ENCODE peak calls at places on chromosome 5, in ten cellular contexts. E, W, O, R, T, J, V, N, C and A are unnamed samples.

GRCh38 chr5:150457112-150457511 is 7.6 kb upstream of the RPS14 start:
- DNase-seq in E (no peak), W (no peak), O (no peak), R (no peak), T (no peak), J (no peak), V (no peak), N (no peak), C (no peak), A (no peak)

GRCh38 chr5:169703803-169704202 is 66.7 kb downstream of the DOCK2 start:
- DNase-seq in E (no peak), W (no peak), O (no peak), R (no peak), T (no peak), J (no peak), V (no peak), N (no peak), C (no peak), A (no peak)

GRCh38 chr5:160118349-160119141 is 705 bp downstream of the PWWP2A start:
- DNase-seq in E (peak), W (peak), O (peak), R (no peak), T (peak), J (no peak), V (peak), N (peak), C (peak), A (peak)

GRCh38 chr5:39501403-39501802 is 76.6 kb upstream of the DAB2 start:
- DNase-seq in E (no peak), W (no peak), O (peak), R (no peak), T (no peak), J (peak), V (no peak), N (no peak), C (no peak), A (no peak)

GRCh38 chr5:170278611-170279500 is 18.7 kb downstream of the LCP2 start:
- DNase-seq in E (peak), W (peak), O (no peak), R (peak), T (peak), J (no peak), V (no peak), N (peak), C (peak), A (no peak)

GRCh38 chr5:57703726-57704125 is 221.1 kb upstream of the ACTBL2 start:
- DNase-seq in E (no peak), W (no peak), O (peak), R (no peak), T (no peak), J (no peak), V (no peak), N (no peak), C (no peak), A (no peak)

GRCh38 chr5:35319231-35320002 is 89.1 kb upstream of the PRLR start:
- DNase-seq in E (peak), W (no peak), O (peak), R (peak), T (no peak), J (peak), V (no peak), N (peak), C (no peak), A (no peak)

GRCh38 chr5:126137771-126138474 is 285.3 kb upstream of the GRAMD2B start:
- DNase-seq in E (no peak), W (no peak), O (no peak), R (no peak), T (no peak), J (peak), V (no peak), N (no peak), C (no peak), A (no peak)

GRCh38 chr5:44336708-44337107 is 52.5 kb downstream of the FGF10 start:
- DNase-seq in E (no peak), W (no peak), O (no peak), R (no peak), T (no peak), J (no peak), V (no peak), N (no peak), C (no peak), A (no peak)

GRCh38 chr5:177100714-177101121 is 14.0 kb downstream of the FGFR4 start:
- DNase-seq in E (no peak), W (no peak), O (no peak), R (no peak), T (no peak), J (no peak), V (no peak), N (no peak), C (no peak), A (no peak)

GRCh38 chr5:14445581-14446290 is 135.9 kb upstream of the OTULINL start:
- DNase-seq in E (no peak), W (no peak), O (peak), R (no peak), T (peak), J (peak), V (no peak), N (no peak), C (peak), A (no peak)

GRCh38 chr5:62284946-62285891 is 20.8 kb upstream of the KIF2A start:
- DNase-seq in E (no peak), W (peak), O (no peak), R (peak), T (no peak), J (no peak), V (no peak), N (no peak), C (no peak), A (no peak)

GRCh38 chr5:136025900-136026299 is 2.9 kb upstream of the TGFBI start:
- DNase-seq in E (no peak), W (no peak), O (peak), R (no peak), T (no peak), J (no peak), V (no peak), N (no peak), C (no peak), A (no peak)

GRCh38 chr5:66987949-66988838 is 208.4 kb downstream of the CD180 start:
- DNase-seq in E (no peak), W (peak), O (peak), R (no peak), T (no peak), J (peak), V (no peak), N (no peak), C (peak), A (no peak)

GRCh38 chr5:14054965-14055963 is 87.9 kb upstream of the TRIO start:
- DNase-seq in E (no peak), W (no peak), O (no peak), R (no peak), T (no peak), J (peak), V (no peak), N (no peak), C (no peak), A (no peak)

GRCh38 chr5:128436825-128437224 is 101.2 kb downstream of the FBN2 start:
- DNase-seq in E (no peak), W (no peak), O (peak), R (no peak), T (no peak), J (peak), V (no peak), N (no peak), C (peak), A (no peak)

GRCh38 chr5:14135621-14136020 is 7.5 kb upstream of the TRIO start:
- DNase-seq in E (no peak), W (no peak), O (no peak), R (no peak), T (no peak), J (no peak), V (no peak), N (no peak), C (no peak), A (no peak)

GRCh38 chr5:107875834-107876233 is 205.1 kb upstream of the EFNA5 start:
- DNase-seq in E (no peak), W (no peak), O (peak), R (no peak), T (no peak), J (peak), V (peak), N (no peak), C (peak), A (no peak)

GRCh38 chr5:90792725-90793124 is 234.1 kb downstream of the ADGRV1 start:
- DNase-seq in E (no peak), W (no peak), O (peak), R (no peak), T (no peak), J (no peak), V (no peak), N (no peak), C (no peak), A (no peak)

GRCh38 chr5:178392998-178393397 is 160.4 kb upstream of the PHYKPL start:
- DNase-seq in E (no peak), W (no peak), O (no peak), R (no peak), T (no peak), J (no peak), V (no peak), N (peak), C (no peak), A (no peak)

GRCh38 chr5:113607361-113607760 is 93.9 kb downstream of the YTHDC2 start:
- DNase-seq in E (no peak), W (no peak), O (no peak), R (no peak), T (no peak), J (no peak), V (no peak), N (no peak), C (no peak), A (no peak)

GRCh38 chr5:113614191-113614590 is 100.7 kb downstream of the YTHDC2 start:
- DNase-seq in E (no peak), W (no peak), O (no peak), R (no peak), T (no peak), J (no peak), V (no peak), N (no peak), C (no peak), A (no peak)

GRCh38 chr5:113615708-113616107 is 102.2 kb downstream of the YTHDC2 start:
- DNase-seq in E (no peak), W (no peak), O (peak), R (no peak), T (no peak), J (no peak), V (no peak), N (no peak), C (no peak), A (no peak)

GRCh38 chr5:113608113-113608551 is 94.6 kb downstream of the YTHDC2 start:
- DNase-seq in E (no peak), W (no peak), O (peak), R (no peak), T (no peak), J (no peak), V (no peak), N (no peak), C (no peak), A (no peak)

DNA sequence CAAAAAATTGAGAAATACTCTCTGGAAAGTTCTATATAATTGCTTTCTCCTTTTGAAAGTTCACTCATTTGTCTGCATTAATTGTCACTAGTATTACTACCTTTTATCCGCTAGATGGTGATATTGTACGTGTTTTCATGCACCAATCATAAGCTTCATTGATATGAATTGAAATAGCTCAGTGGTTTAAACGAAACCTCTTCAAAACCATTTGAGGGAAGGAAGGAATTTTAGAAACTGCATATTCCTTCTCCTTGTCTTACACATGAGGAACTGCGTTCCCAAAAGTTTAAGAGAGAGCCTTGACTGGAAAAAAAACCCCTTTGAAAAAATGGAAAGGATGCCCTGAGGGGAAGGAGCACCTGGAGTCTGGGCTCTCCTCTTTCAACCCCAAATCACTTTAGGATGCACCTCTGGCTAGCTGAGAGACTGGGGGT is 98.6 kb downstream of the YTHDC2 start:
- DNase-seq in E (no peak), W (peak), O (peak), R (no peak), T (no peak), J (peak), V (no peak), N (no peak), C (peak), A (no peak)
- TF ChIP-seq CTCF in E (no peak), W (peak), O (peak), R (peak), T (peak), J (peak), V (peak), N (no peak), C (peak), A (peak)

GRCh38 chr5:112707187-112708179 is 30.2 kb upstream of the APC start:
- DNase-seq in E (peak), W (peak), O (peak), R (peak), T (peak), J (peak), V (peak), N (peak), C (peak), A (peak)
- TF ChIP-seq CTCF in E (no peak), W (peak), O (no peak), R (no peak), T (no peak), J (no peak), V (no peak), N (no peak), C (no peak), A (no peak)

DNA sequence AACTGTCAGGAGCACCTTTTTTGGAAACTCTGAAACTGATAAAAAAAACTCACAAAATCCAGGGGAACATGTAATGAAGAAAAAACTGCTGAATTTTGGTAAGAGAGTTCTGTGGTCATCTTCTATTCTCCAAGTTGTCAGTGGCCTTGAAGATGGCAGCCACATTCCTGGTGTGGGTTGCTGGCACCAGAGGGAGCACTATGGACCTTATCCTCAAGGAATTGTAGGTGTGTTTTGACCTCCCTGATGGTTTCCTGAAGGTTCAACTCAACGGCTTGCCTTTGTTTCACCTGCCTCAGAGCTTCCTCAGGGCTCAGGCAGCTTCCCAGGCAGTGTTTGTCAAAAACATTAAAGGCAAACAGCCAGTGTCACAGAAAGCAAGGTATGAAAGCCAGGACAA is 2.2 kb upstream of the SLC38A9 start:
- DNase-seq in E (no peak), W (no peak), O (no peak), R (no peak), T (no peak), J (no peak), V (no peak), N (no peak), C (peak), A (no peak)
- TF ChIP-seq CTCF in E (no peak), W (peak), O (no peak), R (no peak), T (no peak), J (no peak), V (no peak), N (no peak), C (peak), A (no peak)

GRCh38 chr5:103829585-103829984 is 267.0 kb upstream of the NUDT12 start:
- DNase-seq in E (no peak), W (peak), O (no peak), R (no peak), T (peak), J (no peak), V (peak), N (no peak), C (peak), A (no peak)
- TF ChIP-seq CTCF in E (no peak), W (peak), O (peak), R (peak), T (peak), J (peak), V (peak), N (no peak), C (peak), A (peak)

GRCh38 chr5:82225525-82226172 is 52.5 kb downstream of the RPS23 start:
- DNase-seq in E (peak), W (peak), O (peak), R (peak), T (peak), J (peak), V (peak), N (peak), C (peak), A (no peak)
- TF ChIP-seq CTCF in E (peak), W (peak), O (peak), R (peak), T (peak), J (peak), V (peak), N (no peak), C (peak), A (peak)

DNA sequence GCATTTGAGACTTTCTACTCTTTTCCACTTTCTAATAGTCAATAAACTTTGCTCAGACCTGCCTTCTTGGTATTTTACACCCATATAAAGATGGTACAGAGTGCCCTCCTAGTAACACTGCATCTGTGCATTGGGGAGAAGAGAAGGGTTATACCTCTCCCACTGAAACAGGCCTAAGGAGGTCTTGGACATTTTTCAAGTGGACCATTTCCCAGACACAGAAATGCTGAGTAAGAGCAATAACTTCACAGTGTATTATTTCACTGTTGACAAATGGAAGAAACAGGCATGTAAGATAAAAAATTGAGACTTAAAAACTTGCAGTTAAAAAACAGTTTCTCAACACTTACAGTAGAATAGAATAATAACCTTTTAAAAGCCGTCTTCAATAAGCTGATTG is 1224.0 kb upstream of the CDH18 start:
- DNase-seq in E (no peak), W (no peak), O (peak), R (no peak), T (no peak), J (peak), V (no peak), N (no peak), C (no peak), A (no peak)
- TF ChIP-seq CTCF in E (no peak), W (no peak), O (no peak), R (no peak), T (no peak), J (no peak), V (no peak), N (no peak), C (no peak), A (no peak)

DNA sequence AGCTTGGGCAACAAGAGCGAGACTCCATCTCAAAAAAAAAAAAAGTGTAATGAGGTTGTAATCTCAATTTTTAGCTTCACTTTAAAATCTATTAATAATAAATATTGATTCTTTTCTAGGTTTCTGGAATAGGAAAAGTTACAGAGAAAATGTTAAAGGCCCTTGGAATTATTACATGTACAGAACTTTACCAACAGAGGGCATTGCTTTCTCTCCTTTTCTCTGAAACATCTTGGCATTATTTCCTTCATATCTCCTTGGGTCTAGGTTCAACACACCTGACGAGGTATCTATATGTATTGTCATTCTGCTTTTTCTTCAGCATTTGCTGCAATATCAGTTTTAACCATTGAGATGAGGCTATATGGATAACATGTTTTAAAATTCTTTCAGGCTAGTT is 26.6 kb upstream of the ANKDD1B start:
- DNase-seq in E (no peak), W (no peak), O (no peak), R (no peak), T (no peak), J (no peak), V (no peak), N (no peak), C (no peak), A (no peak)
- TF ChIP-seq CTCF in E (no peak), W (peak), O (peak), R (peak), T (no peak), J (peak), V (no peak), N (no peak), C (peak), A (peak)